ENCODE peak calls at places on chromosomes 2 and 18, in nine cellular contexts. Q is right atrium auricular region, U is nephron progenitor cell, V is kidney epithelial cell, Z is neural progenitor cell, L is kidney, J is epithelial cell of esophagus, B is cardiac fibroblast, A is GM13977. I is an unnamed sample.

GRCh38 chr2:236871500-236872001 is 214.1 kb upstream of the COPS8 start:
- DNase-seq in Z (no peak), L (no peak), V (peak), A (no peak), U (no peak), Q (peak), B (peak), J (peak), I (no peak)

GRCh38 chr2:167857406-167857805 is 390.0 kb downstream of the STK39 start:
- DNase-seq in U (no peak), Q (no peak), L (no peak), Z (no peak), A (no peak), B (no peak), V (no peak), J (no peak), I (no peak)

GRCh38 chr2:161166538-161167409 is 6.5 kb downstream of the TANK start:
- DNase-seq in U (no peak), Q (no peak), V (peak), B (no peak), Z (no peak), A (peak), L (no peak), J (peak), I (no peak)

GRCh38 chr2:178271629-178272333 is 77.5 kb downstream of the OSBPL6 start:
- DNase-seq in V (no peak), Q (peak), L (no peak), A (no peak), Z (no peak), U (no peak), J (peak), B (peak), I (peak)

GRCh38 chr2:225270861-225271260 is 128.6 kb upstream of the NYAP2 start:
- DNase-seq in U (no peak), Z (no peak), J (peak), Q (no peak), B (peak), A (peak), L (no peak), V (peak), I (no peak)

GRCh38 chr2:46097714-46098480 is 199.3 kb upstream of the EPAS1 start:
- DNase-seq in Q (peak), U (no peak), J (peak), B (peak), A (no peak), L (no peak), Z (no peak), V (peak), I (no peak)

GRCh38 chr2:49616800-49617199 is 462.5 kb upstream of the FSHR start:
- DNase-seq in Q (no peak), L (no peak), V (no peak), B (peak), J (peak), Z (peak), A (peak), U (peak), I (no peak)

GRCh38 chr18:2143666-2144065 is 427.6 kb downstream of the METTL4 start:
- DNase-seq in Z (no peak), J (no peak), B (peak), A (no peak), Q (no peak), L (no peak), U (no peak), V (no peak), I (no peak)

GRCh38 chr2:161223139-161223732 is 63.0 kb downstream of the TANK start:
- DNase-seq in L (no peak), A (no peak), U (no peak), J (peak), Z (peak), B (peak), Q (no peak), V (no peak), I (no peak)

GRCh38 chr18:23871410-23871809 is 143.1 kb upstream of the TTC39C start:
- DNase-seq in Q (no peak), U (peak), L (no peak), B (peak), A (no peak), V (no peak), J (peak), Z (peak), I (no peak)

GRCh38 chr2:43226955-43227829 is 786 bp upstream of the ZFP36L2 start:
- DNase-seq in V (no peak), B (peak), U (peak), J (peak), Q (peak), A (peak), Z (peak), L (peak), I (peak)

GRCh38 chr2:164824865-164825264 is 16.8 kb downstream of the COBLL1 start:
- DNase-seq in U (no peak), B (no peak), A (no peak), L (no peak), V (no peak), Z (no peak), Q (no peak), J (peak), I (no peak)

GRCh38 chr2:74984947-74985637 is 26.6 kb downstream of the POLE4 start:
- DNase-seq in V (no peak), Z (no peak), U (no peak), Q (no peak), B (no peak), J (no peak), L (no peak), A (no peak), I (no peak)

GRCh38 chr2:128308889-128309288 is 9.8 kb downstream of the HS6ST1 start:
- DNase-seq in Q (no peak), Z (no peak), A (no peak), B (no peak), V (no peak), U (no peak), L (peak), J (no peak), I (no peak)

GRCh38 chr2:15761910-15762309 is 170.2 kb downstream of the DDX1 start:
- DNase-seq in U (no peak), Q (no peak), Z (no peak), J (no peak), L (no peak), V (no peak), A (no peak), B (no peak), I (no peak)

GRCh38 chr2:157628282-157628531 is 457 bp downstream of the ACVR1C start:
- DNase-seq in Z (no peak), L (no peak), A (no peak), Q (no peak), J (no peak), V (no peak), B (no peak), U (no peak), I (no peak)

GRCh38 chr2:197219636-197220035 is 90.9 kb downstream of the ANKRD44 start:
- DNase-seq in L (no peak), B (peak), A (no peak), Q (no peak), V (no peak), U (no peak), J (no peak), Z (no peak), I (no peak)

GRCh38 chr18:58043452-58044369 is at the start of gene NEDD4L:
- DNase-seq in B (peak), V (no peak), J (peak), U (peak), A (peak), L (peak), Z (peak), Q (peak), I (peak)

GRCh38 chr2:25478736-25479135 is 137.0 kb upstream of the DNMT3A start:
- DNase-seq in U (no peak), Q (no peak), B (no peak), L (no peak), V (no peak), Z (no peak), J (no peak), A (no peak), I (no peak)

GRCh38 chr2:584863-585823 is 92.1 kb downstream of the TMEM18 start:
- DNase-seq in L (no peak), Z (peak), Q (no peak), B (no peak), U (no peak), V (no peak), J (no peak), A (peak), I (no peak)

GRCh38 chr2:210795506-210795905 is 239.1 kb downstream of the CPS1 start:
- DNase-seq in Q (no peak), U (no peak), A (no peak), L (no peak), J (no peak), B (no peak), V (no peak), Z (peak), I (no peak)

GRCh38 chr18:4203525-4203924 is 251.6 kb downstream of the DLGAP1 start:
- DNase-seq in Z (no peak), Q (no peak), J (no peak), B (peak), A (no peak), L (no peak), V (no peak), U (no peak), I (no peak)

GRCh38 chr2:216107760-216108159 is 1.4 kb upstream of the XRCC5 start:
- DNase-seq in L (no peak), U (peak), A (no peak), Z (peak), B (no peak), J (peak), V (no peak), Q (no peak), I (no peak)

GRCh38 chr2:30367232-30368070 is 79.6 kb upstream of the LCLAT1 start:
- DNase-seq in Z (no peak), B (no peak), V (no peak), U (no peak), L (no peak), J (no peak), Q (no peak), A (no peak), I (no peak)

GRCh38 chr2:11578986-11579774 is 45.3 kb downstream of the GREB1 start:
- DNase-seq in L (peak), Z (no peak), U (no peak), B (no peak), J (no peak), A (no peak), V (no peak), Q (no peak), I (no peak)

GRCh38 chr2:16952805-16953204 is 287.2 kb upstream of the CYRIA start:
- DNase-seq in L (no peak), U (no peak), V (no peak), A (no peak), B (no peak), Z (no peak), Q (no peak), J (no peak), I (no peak)

GRCh38 chr2:98936133-98936916 is at the start of gene CRACDL:
- DNase-seq in L (peak), A (peak), Z (peak), J (peak), V (no peak), B (no peak), Q (no peak), U (peak), I (no peak)

GRCh38 chr2:46298522-46299351 is 1.5 kb downstream of the EPAS1 start:
- DNase-seq in V (no peak), U (peak), L (peak), Q (peak), A (peak), B (peak), Z (peak), J (peak), I (no peak)

GRCh38 chr2:161424179-161424763 is 8.2 kb downstream of the TBR1 start:
- DNase-seq in B (no peak), U (no peak), Q (no peak), J (no peak), A (peak), Z (peak), L (no peak), V (no peak), I (no peak)

GRCh38 chr18:75836516-75836915 is 409.0 kb upstream of the SMIM21 start:
- DNase-seq in Z (no peak), L (no peak), U (no peak), B (no peak), A (no peak), Q (no peak), J (no peak), V (no peak), I (no peak)

GRCh38 chr2:19225931-19226330 is 132.5 kb downstream of the OSR1 start:
- DNase-seq in L (no peak), A (no peak), B (no peak), J (peak), U (no peak), Q (no peak), Z (no peak), V (no peak), I (no peak)

GRCh38 chr18:32372381-32373061 is 98.2 kb downstream of the GAREM1 start:
- DNase-seq in L (no peak), V (peak), B (no peak), Q (no peak), A (no peak), Z (no peak), U (no peak), J (peak), I (no peak)

GRCh38 chr2:11344956-11345671 is 678 bp upstream of the ROCK2 start:
- DNase-seq in V (no peak), A (peak), L (peak), J (peak), U (no peak), Q (peak), Z (peak), B (peak), I (peak)

GRCh38 chr2:226649871-226650660 is 149.6 kb downstream of the IRS1 start:
- DNase-seq in J (peak), L (peak), Q (peak), B (peak), V (peak), U (peak), A (peak), Z (peak), I (no peak)

GRCh38 chr2:57528499-57528898 is 518.1 kb upstream of the VRK2 start:
- DNase-seq in B (no peak), Q (no peak), J (no peak), L (no peak), A (no peak), U (no peak), V (no peak), Z (peak), I (no peak)

GRCh38 chr18:4284528-4284927 is 170.6 kb downstream of the DLGAP1 start:
- DNase-seq in B (no peak), U (no peak), A (no peak), V (no peak), L (no peak), Z (no peak), J (no peak), Q (no peak), I (no peak)

GRCh38 chr2:217964255-217964654 is 38.5 kb downstream of the TNS1 start:
- DNase-seq in Q (no peak), Z (no peak), U (no peak), V (no peak), A (no peak), L (peak), B (no peak), J (no peak), I (no peak)

GRCh38 chr2:217960351-217960750 is 42.4 kb downstream of the TNS1 start:
- DNase-seq in Q (no peak), Z (no peak), J (no peak), L (peak), A (no peak), V (no peak), U (no peak), B (no peak), I (no peak)

GRCh38 chr2:217969588-217969987 is 33.2 kb downstream of the TNS1 start:
- DNase-seq in Z (no peak), V (no peak), J (no peak), U (no peak), Q (no peak), B (no peak), L (no peak), A (no peak), I (no peak)

GRCh38 chr2:217966399-217967068 is 36.3 kb downstream of the TNS1 start:
- DNase-seq in B (peak), V (no peak), A (no peak), U (no peak), Z (no peak), L (peak), Q (no peak), J (no peak), I (no peak)

DNA sequence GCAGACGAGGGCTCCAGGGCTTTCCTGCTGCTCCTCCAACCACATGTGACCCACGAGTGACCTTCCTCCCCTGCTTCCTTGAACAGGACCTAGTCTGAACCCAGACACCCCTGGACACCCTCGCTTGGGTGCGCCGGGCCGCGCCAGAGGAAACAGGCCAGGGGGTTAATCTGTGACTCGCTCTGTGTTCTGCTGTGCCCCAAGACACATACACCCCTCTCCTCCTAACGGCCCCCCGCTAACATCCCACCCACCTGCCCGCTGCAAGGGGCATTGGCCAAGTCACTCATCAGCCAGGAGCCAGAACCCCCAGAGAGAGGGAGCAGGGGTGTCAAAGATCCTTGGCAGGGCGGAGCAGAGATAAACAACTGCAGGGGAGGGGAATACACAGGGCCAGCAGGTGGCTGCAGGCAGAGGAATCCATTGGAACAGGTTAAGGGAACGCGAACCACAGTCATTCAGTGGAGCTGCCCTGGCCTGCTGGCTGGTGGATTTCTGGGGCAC is 38.1 kb downstream of the TNS1 start:
- DNase-seq in A (no peak), L (peak), U (peak), Q (no peak), V (no peak), Z (peak), B (no peak), J (no peak), I (no peak)
- TF ChIP-seq CTCF in A (no peak), L (no peak), U (no peak), Q (no peak), V (peak), Z (no peak), B (no peak), J (no peak), I (no peak)

GRCh38 chr2:96931461-96931860 is 54.9 kb downstream of the FAM178B start:
- DNase-seq in A (no peak), Q (no peak), B (no peak), V (no peak), Z (no peak), L (no peak), J (no peak), U (no peak), I (no peak)

GRCh38 chr2:96934831-96935545 is 51.4 kb downstream of the FAM178B start:
- DNase-seq in Z (no peak), A (no peak), J (no peak), L (peak), B (no peak), Q (no peak), U (no peak), V (no peak), I (no peak)

GRCh38 chr2:96934096-96934495 is 52.3 kb downstream of the FAM178B start:
- DNase-seq in J (no peak), Q (no peak), B (no peak), A (no peak), Z (no peak), L (peak), U (no peak), V (no peak), I (no peak)

GRCh38 chr2:96931966-96932365 is 54.4 kb downstream of the FAM178B start:
- DNase-seq in Q (no peak), U (no peak), Z (no peak), V (no peak), A (no peak), L (no peak), B (no peak), J (no peak), I (no peak)

DNA sequence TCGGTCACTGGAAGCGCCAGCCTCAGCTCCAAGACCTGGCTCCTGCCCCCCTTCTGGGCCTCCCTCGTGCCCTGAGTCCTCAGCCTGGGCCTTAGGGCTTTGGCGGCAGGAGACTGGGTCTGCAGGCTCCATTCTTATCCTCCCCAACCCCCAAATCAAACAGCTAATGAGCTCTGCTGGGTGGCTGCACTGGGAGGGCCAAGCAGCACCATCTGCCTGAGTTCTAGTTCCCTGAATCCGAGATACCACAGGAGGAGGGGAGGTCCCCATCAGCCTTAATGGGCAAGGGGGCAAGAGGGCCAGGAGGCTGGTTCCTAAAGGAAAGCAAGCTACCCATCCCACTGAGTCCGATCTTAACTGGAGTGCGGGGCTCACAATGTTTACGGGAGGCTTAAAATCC is 52.9 kb downstream of the FAM178B start:
- DNase-seq in V (no peak), A (no peak), Q (no peak), U (no peak), B (no peak), Z (peak), L (peak), J (no peak), I (no peak)
- TF ChIP-seq CTCF in V (no peak), A (no peak), Q (no peak), U (no peak), B (no peak), Z (no peak), L (no peak), J (no peak), I (no peak)

GRCh38 chr18:616380-616995 is 19.7 kb downstream of the CLUL1 start:
- DNase-seq in Z (peak), L (no peak), U (no peak), V (no peak), J (peak), Q (no peak), A (peak), B (peak), I (no peak)
- TF ChIP-seq CTCF in Z (peak), L (peak), U (peak), V (peak), J (peak), Q (peak), A (peak), B (peak), I (no peak)

DNA sequence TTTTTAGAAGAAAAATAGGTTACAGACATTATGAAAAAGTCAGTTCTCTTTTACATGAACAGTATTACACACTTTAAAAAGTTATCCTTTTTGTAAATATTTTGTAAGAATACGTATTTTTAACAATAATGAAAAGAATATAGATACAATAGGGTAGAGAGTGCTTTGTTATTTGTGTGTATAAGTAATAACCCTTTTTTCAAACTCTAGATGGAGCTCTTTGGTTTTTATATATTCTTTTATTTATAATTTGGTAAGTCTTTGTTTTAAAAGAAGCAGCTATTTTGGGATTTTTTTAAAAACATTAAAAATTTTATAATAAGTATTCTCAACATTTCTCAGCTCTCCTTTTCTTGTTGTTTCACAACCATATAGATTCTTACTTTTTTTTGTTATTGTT is 46.2 kb downstream of the ACYP2 start:
- DNase-seq in A (no peak), Q (no peak), J (no peak), V (no peak), Z (no peak), B (peak), L (no peak), U (no peak), I (no peak)
- TF ChIP-seq CTCF in A (no peak), Q (no peak), J (no peak), V (no peak), Z (no peak), B (peak), L (no peak), U (no peak), I (no peak)

GRCh38 chr2:64699712-64700111 is 46.0 kb upstream of the SERTAD2 start:
- DNase-seq in A (no peak), Q (no peak), B (no peak), L (no peak), J (no peak), V (no peak), Z (no peak), U (no peak), I (no peak)
- TF ChIP-seq CTCF in A (peak), Q (no peak), B (no peak), L (no peak), J (no peak), V (no peak), Z (peak), U (no peak), I (no peak)